ENCODE peak calls at places on chromosomes 1 and 21, in five cellular contexts. K is AG10803, B is pancreas, D is omental fat pad, S is Calu3. U is an unnamed sample.
A peak's percentile ranks its signal among the peaks of the same experiment; 100 is the strongest.

GRCh38 chr1:12480748-12481362 is 137.2 kb downstream of the DHRS3 start:
- DNase-seq in K (peak; percentile 93), B (no peak), D (no peak), S (peak; percentile 53), U (no peak)

GRCh38 chr1:149931212-149931805 is 3.7 kb upstream of the SF3B4 start:
- DNase-seq in K (no peak), B (no peak), D (no peak), S (no peak), U (no peak)

GRCh38 chr1:162319510-162320160 is 57.0 kb downstream of the SPATA46 start:
- DNase-seq in K (no peak), B (no peak), D (no peak), S (no peak), U (no peak)

GRCh38 chr1:225580180-225581099 is 72.5 kb downstream of the ENAH start:
- DNase-seq in K (no peak), B (no peak), D (no peak), S (no peak), U (no peak)

GRCh38 chr21:27425574-27425973 is 458.7 kb upstream of the ADAMTS5 start:
- DNase-seq in K (peak; percentile 93), B (no peak), D (no peak), S (no peak), U (no peak)

GRCh38 chr1:26328597-26328996 is 10.8 kb downstream of the CD52 start:
- DNase-seq in K (no peak), B (no peak), D (no peak), S (no peak), U (no peak)

GRCh38 chr1:3013371-3014038 is 7.8 kb upstream of the ACTRT2 start:
- DNase-seq in K (no peak), B (no peak), D (no peak), S (no peak), U (no peak)

GRCh38 chr1:45883633-45884032 is 80.2 kb downstream of the MAST2 start:
- DNase-seq in K (peak; percentile 71), B (no peak), D (no peak), S (no peak), U (no peak)

GRCh38 chr1:30822966-30823581 is 65.5 kb upstream of the LAPTM5 start:
- DNase-seq in K (peak; percentile 58), B (no peak), D (no peak), S (peak; percentile 11), U (no peak)

GRCh38 chr1:7613106-7613850 is 157.8 kb upstream of the VAMP3 start:
- DNase-seq in K (no peak), B (no peak), D (no peak), S (no peak), U (no peak)

GRCh38 chr1:206713910-206714312 is 29.2 kb downstream of the MAPKAPK2 start:
- DNase-seq in K (peak; percentile 44), B (no peak), D (no peak), S (no peak), U (no peak)

GRCh38 chr21:41678944-41679343 is 87.9 kb downstream of the RIPK4 start:
- DNase-seq in K (peak; percentile 97), B (peak; percentile 98), D (peak; percentile 71), S (peak; percentile 94), U (no peak)

GRCh38 chr1:17184822-17185484 is 20.0 kb upstream of the PADI1 start:
- DNase-seq in K (no peak), B (no peak), D (no peak), S (no peak), U (no peak)

GRCh38 chr21:31660134-31660565 is 657 bp downstream of the SOD1 start:
- DNase-seq in K (peak; percentile 13), B (no peak), D (no peak), S (peak; percentile 29), U (no peak)

GRCh38 chr1:30966690-30967369 is 58.3 kb upstream of the SDC3 start:
- DNase-seq in K (peak; percentile 58), B (no peak), D (no peak), S (no peak), U (no peak)

GRCh38 chr1:86394416-86394815 is 1.7 kb downstream of the ODF2L start:
- DNase-seq in K (peak; percentile 64), B (no peak), D (no peak), S (no peak), U (no peak)

GRCh38 chr1:41454406-41454805 is 30.1 kb downstream of the EDN2 start:
- DNase-seq in K (peak; percentile 58), B (peak; percentile 54), D (no peak), S (peak; percentile 63), U (no peak)

GRCh38 chr1:214583824-214584554 is 19.0 kb upstream of the CENPF start:
- DNase-seq in K (no peak), B (no peak), D (no peak), S (no peak), U (no peak)

GRCh38 chr21:34912022-34912933 is 136.8 kb downstream of the RUNX1 start:
- DNase-seq in K (peak; percentile 59), B (no peak), D (no peak), S (no peak), U (no peak)

GRCh38 chr1:20609541-20609940 is 20.6 kb downstream of the CDA start:
- DNase-seq in K (no peak), B (no peak), D (no peak), S (no peak), U (no peak)

DNA sequence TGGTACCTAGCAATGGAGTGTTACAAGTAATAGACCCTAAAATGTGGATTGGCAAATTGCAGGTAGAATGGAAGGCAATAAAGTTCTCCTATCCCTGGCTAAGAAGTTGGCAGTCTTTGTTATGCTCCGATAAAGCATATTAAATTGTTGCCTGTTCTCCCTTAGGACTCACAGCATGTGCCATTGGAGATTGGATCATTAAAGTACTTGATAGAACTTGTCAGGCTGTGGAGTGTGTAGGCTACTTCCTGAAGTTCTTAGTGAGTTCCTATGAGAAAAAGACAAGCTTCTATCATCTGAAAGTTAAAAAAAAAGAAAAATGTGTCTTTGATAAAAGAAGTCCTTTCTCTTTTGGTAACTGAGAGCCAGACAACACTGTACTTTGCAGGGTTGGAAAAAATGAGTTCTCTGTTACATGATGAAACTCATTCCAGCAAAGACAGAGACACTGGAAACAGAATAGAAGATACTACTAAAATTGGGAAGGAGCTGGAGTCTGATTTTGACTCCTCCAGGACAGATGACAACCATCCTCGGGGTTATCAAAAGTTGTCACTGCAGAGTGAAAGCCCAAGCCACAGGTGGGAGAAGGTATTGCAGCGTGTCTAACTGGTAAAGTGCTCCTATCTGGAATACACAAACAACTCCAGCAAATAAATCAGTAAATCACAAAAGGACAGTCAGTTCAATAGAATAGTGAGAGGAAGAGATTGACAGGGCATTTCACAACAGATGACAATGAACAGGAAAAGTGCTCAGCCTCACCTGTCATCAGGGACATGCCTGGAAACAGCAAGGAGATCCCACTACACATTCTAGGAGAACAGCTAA is 87.5 kb upstream of the WDR26 start:
- DNase-seq in K (no peak), B (no peak), D (no peak), S (no peak), U (no peak)
- TF ChIP-seq CTCF in K (peak; percentile 6), B (no peak), D (no peak), S (no peak), U (no peak)

GRCh38 chr1:178283409-178283808 is 189.5 kb downstream of the RASAL2 start:
- DNase-seq in K (peak; percentile 15), B (no peak), D (no peak), S (no peak), U (no peak)

GRCh38 chr1:178284059-178284458 is 190.2 kb downstream of the RASAL2 start:
- DNase-seq in K (no peak), B (no peak), D (no peak), S (no peak), U (no peak)

GRCh38 chr1:178279287-178279686 is 185.4 kb downstream of the RASAL2 start:
- DNase-seq in K (no peak), B (no peak), D (no peak), S (no peak), U (no peak)

GRCh38 chr1:178278135-178278534 is 184.2 kb downstream of the RASAL2 start:
- DNase-seq in K (no peak), B (no peak), D (no peak), S (no peak), U (no peak)

DNA sequence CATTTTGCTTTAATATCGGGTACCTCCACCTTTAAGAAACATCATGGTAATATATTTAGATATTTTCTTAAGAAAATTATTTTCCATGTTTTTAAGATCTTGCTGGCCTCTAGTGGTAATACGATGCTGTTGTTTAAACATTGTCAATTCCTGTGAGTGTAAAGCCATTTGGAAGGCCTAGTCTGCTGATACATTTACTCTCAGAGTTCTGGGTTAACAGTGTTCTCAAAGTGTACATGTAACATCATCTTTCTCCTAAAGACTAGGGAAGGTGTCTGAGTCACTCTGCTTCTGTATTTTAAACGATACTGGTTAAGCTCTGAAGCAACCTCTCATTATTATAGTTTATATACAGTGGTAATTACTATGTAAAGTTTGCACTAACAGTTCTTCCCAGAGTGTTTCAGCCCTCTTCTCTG is 189.1 kb downstream of the RASAL2 start:
- DNase-seq in K (peak; percentile 69), B (no peak), D (no peak), S (no peak), U (no peak)
- TF ChIP-seq CTCF in K (peak; percentile 76), B (peak; percentile 33), D (no peak), S (no peak), U (no peak)

DNA sequence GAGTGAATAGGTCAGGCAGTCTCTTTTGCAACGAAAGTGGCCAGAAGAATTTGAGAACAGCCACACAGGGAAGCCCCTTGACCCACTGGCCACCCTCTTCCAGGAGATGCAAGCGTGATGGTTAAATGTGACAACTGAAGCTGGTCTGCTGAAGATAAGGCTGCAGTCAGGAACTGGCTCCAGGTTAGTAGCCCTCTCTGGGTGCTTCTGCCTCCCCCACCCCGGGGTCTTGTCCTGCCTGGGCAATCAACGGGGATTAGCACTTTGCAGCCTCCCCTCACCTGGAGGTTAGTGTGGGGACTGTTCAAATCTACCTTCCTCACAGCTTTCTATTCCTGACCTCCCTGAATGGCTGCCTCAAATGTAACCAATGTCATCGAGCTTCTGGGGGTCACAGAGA is 125.9 kb downstream of the PLXNA2 start:
- DNase-seq in K (no peak), B (no peak), D (no peak), S (no peak), U (no peak)
- TF ChIP-seq CTCF in K (no peak), B (no peak), D (no peak), S (no peak), U (no peak)

GRCh38 chr1:116232989-116233514 is 121.9 kb downstream of the MAB21L3 start:
- DNase-seq in K (no peak), B (no peak), D (no peak), S (no peak), U (no peak)
- TF ChIP-seq CTCF in K (no peak), B (no peak), D (no peak), S (no peak), U (no peak)

GRCh38 chr1:99728494-99729235 is 37.8 kb downstream of the FRRS1 start:
- DNase-seq in K (peak; percentile 24), B (no peak), D (no peak), S (no peak), U (no peak)
- TF ChIP-seq CTCF in K (peak; percentile 48), B (peak; percentile 31), D (no peak), S (peak; percentile 16), U (no peak)

GRCh38 chr1:48869116-48869893 is 92.6 kb upstream of the BEND5 start:
- DNase-seq in K (peak; percentile 82), B (no peak), D (no peak), S (no peak), U (no peak)
- TF ChIP-seq CTCF in K (peak; percentile 12), B (no peak), D (no peak), S (no peak), U (no peak)

U was measured in natural killer cell.